ENCODE peak calls at places on chromosomes 12 and 14, in eight cellular contexts. C is vagina, O is stomach, K is heart left ventricle, T is A549, A is NB4, X is suprapubic skin, M is IMR-90. W is an unnamed sample.

GRCh38 chr12:50458606-50459005 is 46.2 kb upstream of the DIP2B start:
- DNase-seq in C (no peak), O (no peak), K (no peak), T (no peak), A (no peak), X (no peak), M (peak; percentile 47), W (no peak)

GRCh38 chr14:77119852-77120251 is 21.7 kb downstream of the ZDHHC22 start:
- DNase-seq in C (no peak), O (no peak), K (no peak), T (no peak), A (no peak), X (no peak), M (no peak), W (no peak)

GRCh38 chr12:15208871-15209656 is 12.2 kb downstream of the RERG start:
- DNase-seq in C (no peak), O (no peak), K (no peak), T (no peak), A (no peak), X (no peak), M (no peak), W (no peak)

GRCh38 chr12:116745554-116745953 is 7.4 kb downstream of the RNFT2 start:
- DNase-seq in C (no peak), O (no peak), K (no peak), T (no peak), A (no peak), X (no peak), M (no peak), W (no peak)

GRCh38 chr12:109273354-109273753 is 35.7 kb downstream of the FOXN4 start:
- DNase-seq in C (no peak), O (no peak), K (no peak), T (no peak), A (no peak), X (no peak), M (no peak), W (no peak)

GRCh38 chr12:70692681-70693288 is 55.6 kb upstream of the PTPRB start:
- DNase-seq in C (no peak), O (no peak), K (no peak), T (peak; percentile 16), A (no peak), X (no peak), M (peak; percentile 29), W (peak; percentile 3)

GRCh38 chr12:42473130-42473529 is 116.4 kb downstream of the PRICKLE1 start:
- DNase-seq in C (no peak), O (no peak), K (no peak), T (no peak), A (no peak), X (no peak), M (peak; percentile 84), W (no peak)

GRCh38 chr14:104553166-104554087 is 26.1 kb upstream of the C14orf180 start:
- DNase-seq in C (no peak), O (no peak), K (peak; percentile 7), T (no peak), A (no peak), X (no peak), M (no peak), W (no peak)

GRCh38 chr14:47246367-47246766 is 429.0 kb downstream of the MDGA2 start:
- DNase-seq in C (no peak), O (no peak), K (no peak), T (no peak), A (no peak), X (no peak), M (no peak), W (no peak)

GRCh38 chr12:104952816-104953215 is 5.3 kb downstream of the SLC41A2 start:
- DNase-seq in C (no peak), O (no peak), K (no peak), T (peak; percentile 60), A (no peak), X (no peak), M (no peak), W (no peak)

GRCh38 chr12:79300199-79300568 is 390.6 kb downstream of the PAWR start:
- DNase-seq in C (no peak), O (no peak), K (no peak), T (peak; percentile 100), A (peak; percentile 8), X (no peak), M (peak; percentile 91), W (no peak)

GRCh38 chr14:92353447-92353846 is 30.5 kb downstream of the SLC24A4 start:
- DNase-seq in C (no peak), O (no peak), K (no peak), T (no peak), A (no peak), X (no peak), M (no peak), W (no peak)

GRCh38 chr12:26736563-26737486 is 96.2 kb downstream of the ITPR2 start:
- DNase-seq in C (no peak), O (no peak), K (no peak), T (no peak), A (no peak), X (no peak), M (peak; percentile 63), W (no peak)

GRCh38 chr14:73239463-73240241 is 2.3 kb downstream of the PAPLN start:
- DNase-seq in C (no peak), O (no peak), K (no peak), T (no peak), A (no peak), X (peak; percentile 62), M (peak; percentile 49), W (no peak)

GRCh38 chr14:21240417-21240816 is 28.8 kb downstream of the HNRNPC start:
- DNase-seq in C (no peak), O (no peak), K (no peak), T (no peak), A (no peak), X (no peak), M (no peak), W (no peak)
- TF ChIP-seq POLR2A in C (no peak), O (no peak), K (no peak), T (no peak), A (no peak), X (no peak), M (no peak), W (no peak)

DNA sequence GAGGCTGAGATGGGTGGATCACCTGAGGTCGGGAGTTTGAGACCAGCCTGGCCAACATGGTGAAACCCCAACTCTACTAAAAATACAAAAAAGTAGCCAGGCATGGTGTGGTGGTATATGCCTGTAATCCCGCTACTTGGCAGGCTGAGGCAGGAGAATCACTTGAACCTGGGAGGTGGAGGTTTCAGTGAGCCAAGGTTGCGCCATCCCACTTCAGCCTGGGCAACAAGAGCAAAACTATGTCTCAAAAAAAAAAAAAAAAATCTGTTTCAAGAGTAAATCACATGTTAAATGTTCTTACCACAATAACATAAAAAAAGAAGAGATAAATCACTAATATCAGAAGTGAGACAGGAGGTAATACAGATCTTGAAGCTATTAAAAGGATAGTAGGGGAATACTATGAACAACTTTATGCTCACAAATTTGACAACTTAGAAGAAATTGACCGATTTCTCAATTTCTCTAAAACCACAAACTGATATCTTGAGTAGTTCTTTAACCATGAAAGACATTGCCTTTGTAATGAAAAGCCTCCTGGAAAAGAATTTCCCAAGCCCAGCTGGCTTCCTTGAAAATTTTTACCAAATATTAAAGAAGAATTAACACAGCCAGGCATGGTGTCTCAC is 37.7 kb downstream of the TAOK3 start:
- DNase-seq in C (no peak), O (no peak), K (no peak), T (no peak), A (peak; percentile 86), X (no peak), M (no peak), W (no peak)
- TF ChIP-seq POLR2A in C (no peak), O (no peak), K (no peak), T (no peak), A (no peak), X (no peak), M (no peak), W (no peak)

GRCh38 chr12:106956048-106956935 is 585 bp downstream of the TMEM263 start:
- DNase-seq in C (no peak), O (peak; percentile 67), K (peak; percentile 69), T (peak; percentile 90), A (peak; percentile 76), X (peak; percentile 85), M (peak; percentile 90), W (peak; percentile 73)
- TF ChIP-seq POLR2A in C (peak; percentile 43), O (no peak), K (no peak), T (peak; percentile 33), A (no peak), X (no peak), M (peak; percentile 88), W (peak; percentile 26)

GRCh38 chr14:100587763-100588411 is 670 bp upstream of the BEGAIN start:
- DNase-seq in C (no peak), O (no peak), K (no peak), T (no peak), A (peak; percentile 40), X (peak; percentile 48), M (no peak), W (no peak)

GRCh38 chr14:100587248-100587762 is at the start of gene BEGAIN:
- DNase-seq in C (no peak), O (no peak), K (no peak), T (no peak), A (no peak), X (peak; percentile 19), M (no peak), W (no peak)

GRCh38 chr14:100585448-100586152 is 1.6 kb downstream of the BEGAIN start:
- DNase-seq in C (no peak), O (no peak), K (no peak), T (no peak), A (no peak), X (peak; percentile 51), M (no peak), W (no peak)

GRCh38 chr14:100586153-100586519 is 1.1 kb downstream of the BEGAIN start:
- DNase-seq in C (no peak), O (no peak), K (no peak), T (no peak), A (no peak), X (peak; percentile 60), M (no peak), W (no peak)

GRCh38 chr14:100586520-100587247 is 533 bp downstream of the BEGAIN start:
- DNase-seq in C (no peak), O (no peak), K (no peak), T (peak; percentile 61), A (no peak), X (peak; percentile 48), M (no peak), W (no peak)
- TF ChIP-seq POLR2A in C (no peak), O (no peak), K (no peak), T (peak; percentile 65), A (no peak), X (no peak), M (no peak), W (no peak)

GRCh38 chr12:85557850-85558249 is 277.8 kb downstream of the ALX1 start:
- DNase-seq in C (no peak), O (no peak), K (no peak), T (no peak), A (no peak), X (no peak), M (no peak), W (no peak)
- TF ChIP-seq POLR2A in C (no peak), O (no peak), K (no peak), T (no peak), A (no peak), X (no peak), M (no peak), W (no peak)

DNA sequence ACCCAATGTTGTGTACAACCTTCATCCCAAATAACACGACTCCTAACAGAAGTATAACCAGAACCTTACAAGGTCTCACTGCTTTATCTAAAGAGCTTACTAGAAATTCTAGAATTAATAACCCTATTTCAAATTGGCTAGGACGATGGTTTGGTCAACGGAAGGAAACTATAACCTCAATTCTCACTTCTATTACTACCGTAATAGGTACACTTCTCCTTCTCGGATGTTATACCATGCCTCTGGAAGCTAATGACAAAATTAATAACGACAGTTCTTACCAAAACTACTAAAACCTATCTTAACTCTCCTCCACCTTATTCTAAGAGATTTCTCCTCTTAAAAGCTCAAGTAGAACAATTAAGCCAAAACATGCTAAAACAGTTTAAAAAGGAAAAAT is 23.6 kb upstream of the UBC start:
- DNase-seq in C (no peak), O (no peak), K (no peak), T (no peak), A (no peak), X (no peak), M (no peak), W (no peak)
- TF ChIP-seq POLR2A in C (no peak), O (no peak), K (no peak), T (no peak), A (no peak), X (no peak), M (peak; percentile 2), W (no peak)